ENCODE peak calls at places on chromosomes 4 and X, in seven cellular contexts. Y is stomach; V is sigmoid colon; K is CD4-positive, CD25-positive, alpha-beta regulatory T cell; R is Peyer's patch; Z is thyroid gland; M is hepatocyte. F is an unnamed sample.

GRCh38 chrX:9227276-9227675 is 193.3 kb upstream of the FAM9B start:
- DNase-seq in Z (no peak), K (no peak), M (no peak), Y (no peak), V (no peak), R (no peak), F (no peak)

GRCh38 chr4:112296949-112297483 is at the start of gene ALPK1:
- DNase-seq in V (no peak), Y (no peak), M (peak), R (no peak), K (no peak), Z (no peak), F (peak)

GRCh38 chrX:9997524-9997923 is 30.4 kb downstream of the CLDN34 start:
- DNase-seq in K (peak), Y (no peak), V (no peak), R (no peak), Z (no peak), M (no peak), F (no peak)

GRCh38 chrX:153684447-153685178 is 3.1 kb upstream of the SLC6A8 start:
- DNase-seq in Z (no peak), Y (no peak), K (no peak), M (no peak), V (peak), R (no peak), F (no peak)

GRCh38 chrX:10165580-10166247 is 8.9 kb downstream of the CLCN4 start:
- DNase-seq in M (no peak), Y (peak), K (no peak), R (no peak), V (no peak), Z (no peak), F (no peak)

GRCh38 chr4:151409470-151410313 is 716 bp downstream of the FHIP1A start:
- DNase-seq in Z (peak), V (peak), M (peak), Y (peak), R (no peak), K (peak), F (peak)

GRCh38 chr4:82275431-82276423 is 98.1 kb downstream of the HNRNPD start:
- DNase-seq in K (no peak), R (no peak), M (no peak), Z (no peak), Y (no peak), V (no peak), F (no peak)

GRCh38 chrX:43500240-43500639 is 155.9 kb upstream of the MAOA start:
- DNase-seq in Z (no peak), Y (no peak), K (no peak), R (no peak), V (no peak), M (no peak), F (no peak)

GRCh38 chrX:53055244-53055849 is 6.8 kb downstream of the GPR173 start:
- DNase-seq in V (no peak), K (no peak), Z (no peak), M (no peak), Y (no peak), R (no peak), F (no peak)

GRCh38 chr4:98838977-98839618 is 89.8 kb downstream of the EIF4E start:
- DNase-seq in Y (no peak), Z (peak), R (no peak), M (peak), K (no peak), V (no peak), F (no peak)

GRCh38 chr4:73776363-73776762 is 36.0 kb downstream of the CXCL8 start:
- DNase-seq in M (peak), V (peak), Z (peak), K (no peak), R (no peak), Y (peak), F (no peak)

GRCh38 chr4:183721207-183722081 is 62.4 kb downstream of the TRAPPC11 start:
- DNase-seq in K (peak), R (peak), Y (peak), Z (peak), V (no peak), M (peak), F (no peak)

GRCh38 chr4:185535818-185536729 is 767 bp upstream of the PDLIM3 start:
- DNase-seq in Y (no peak), R (no peak), K (no peak), V (peak), M (no peak), Z (peak), F (no peak)

GRCh38 chr4:117621673-117622072 is 412.6 kb upstream of the NDST3 start:
- DNase-seq in R (no peak), K (no peak), M (no peak), Y (no peak), V (no peak), Z (no peak), F (no peak)

GRCh38 chrX:460823-461640 is 74.3 kb upstream of the PPP2R3B start:
- DNase-seq in M (no peak), Z (no peak), Y (no peak), R (no peak), K (no peak), V (peak), F (no peak)

GRCh38 chr4:186204103-186204559 is 12.8 kb downstream of the CYP4V2 start:
- DNase-seq in R (no peak), V (peak), Z (no peak), M (no peak), K (peak), Y (peak), F (no peak)

GRCh38 chr4:106676173-106676921 is 307.8 kb upstream of the GIMD1 start:
- DNase-seq in Z (no peak), M (no peak), Y (no peak), R (no peak), K (no peak), V (no peak), F (no peak)

GRCh38 chr4:136156947-136157346 is 1375.3 kb downstream of the PCDH18 start:
- DNase-seq in R (no peak), V (no peak), K (no peak), Y (no peak), Z (no peak), M (no peak), F (no peak)

GRCh38 chr4:61201562-61202099 is 1.5 kb downstream of the ADGRL3 start:
- DNase-seq in Y (no peak), M (peak), R (no peak), V (peak), Z (no peak), K (no peak), F (no peak)

GRCh38 chr4:100450449-100450848 is 67.4 kb downstream of the EMCN start:
- DNase-seq in V (no peak), Y (no peak), M (no peak), R (no peak), Z (no peak), K (no peak), F (peak)

GRCh38 chr4:20273793-20274192 is 22.1 kb downstream of the SLIT2 start:
- DNase-seq in Y (no peak), R (no peak), V (no peak), M (no peak), K (no peak), Z (no peak), F (no peak)

GRCh38 chr4:48954314-48954713 is 31.8 kb upstream of the CWH43 start:
- DNase-seq in R (no peak), Z (no peak), M (no peak), Y (no peak), K (no peak), V (no peak), F (no peak)

GRCh38 chrX:76109654-76110053 is 63.2 kb upstream of the PBDC1 start:
- DNase-seq in Z (no peak), Y (no peak), V (no peak), R (no peak), K (no peak), M (no peak), F (no peak)

GRCh38 chr4:42965326-42965725 is 72.8 kb downstream of the GRXCR1 start:
- DNase-seq in R (no peak), Z (peak), M (no peak), Y (no peak), K (no peak), V (no peak), F (no peak)

GRCh38 chr4:38563703-38564490 is 100.1 kb upstream of the KLF3 start:
- DNase-seq in M (no peak), Y (no peak), Z (peak), K (no peak), R (no peak), V (no peak), F (no peak)

GRCh38 chrX:22134681-22135080 is 102.6 kb downstream of the PHEX start:
- DNase-seq in V (no peak), Y (no peak), M (peak), R (no peak), K (no peak), Z (no peak), F (no peak)

GRCh38 chr4:87497141-87497540 is 32.0 kb downstream of the SPARCL1 start:
- DNase-seq in M (no peak), V (no peak), Y (no peak), R (no peak), Z (no peak), K (no peak), F (no peak)

GRCh38 chr4:106095408-106095807 is 200.1 kb downstream of the NPNT start:
- DNase-seq in Z (no peak), V (no peak), K (no peak), Y (no peak), M (no peak), R (no peak), F (no peak)

GRCh38 chrX:10173331-10173900 is 16.6 kb downstream of the CLCN4 start:
- DNase-seq in K (no peak), Y (peak), M (peak), V (peak), Z (peak), R (no peak), F (peak)

GRCh38 chr4:32196950-32197688 is 1477.0 kb downstream of the PCDH7 start:
- DNase-seq in Y (no peak), R (no peak), M (no peak), V (no peak), K (no peak), Z (peak), F (no peak)

GRCh38 chr4:28354874-28355273 is 1494.2 kb downstream of the STIM2 start:
- DNase-seq in R (no peak), V (no peak), Z (no peak), Y (no peak), M (no peak), K (no peak), F (no peak)

GRCh38 chr4:174521800-174522182 is 497 bp downstream of the HPGD start:
- DNase-seq in Z (peak), V (no peak), R (no peak), K (peak), M (peak), Y (peak), F (no peak)

GRCh38 chrX:17634542-17635207 is 102.6 kb upstream of the SCML1 start:
- DNase-seq in R (no peak), Y (peak), K (no peak), Z (no peak), M (no peak), V (no peak), F (no peak)

GRCh38 chrX:30156880-30157560 is 58.3 kb upstream of the MAGEB2 start:
- DNase-seq in K (no peak), V (no peak), Y (no peak), Z (no peak), R (no peak), M (no peak), F (no peak)

GRCh38 chrX:71911023-71911730 is 532 bp downstream of the NHSL2 start:
- DNase-seq in K (peak), Z (peak), V (peak), R (no peak), M (peak), Y (no peak), F (no peak)

GRCh38 chr4:40576651-40577480 is 52.8 kb downstream of the RBM47 start:
- DNase-seq in R (peak), Z (peak), K (no peak), V (peak), Y (peak), M (peak), F (peak)

GRCh38 chr4:108415389-108415788 is 205.0 kb upstream of the RPL34 start:
- DNase-seq in R (no peak), M (no peak), K (no peak), Y (no peak), Z (no peak), V (no peak), F (no peak)

GRCh38 chr4:108416831-108417230 is 203.5 kb upstream of the RPL34 start:
- DNase-seq in Z (no peak), K (no peak), V (no peak), M (no peak), Y (no peak), R (no peak), F (no peak)

GRCh38 chr4:108417923-108418322 is 202.5 kb upstream of the RPL34 start:
- DNase-seq in K (no peak), M (no peak), Z (no peak), R (no peak), Y (no peak), V (no peak), F (no peak)
- H3K27ac ChIP-seq in K (no peak), M (no peak), Z (no peak), R (no peak), Y (no peak), V (no peak), F (no peak)

GRCh38 chr4:110106946-110107325 is 91.5 kb downstream of the ELOVL6 start:
- DNase-seq in M (peak), Z (no peak), K (no peak), R (no peak), V (no peak), Y (no peak), F (no peak)
- H3K27ac ChIP-seq in M (peak), Z (no peak), K (no peak), R (no peak), V (no peak), Y (peak), F (peak)

DNA sequence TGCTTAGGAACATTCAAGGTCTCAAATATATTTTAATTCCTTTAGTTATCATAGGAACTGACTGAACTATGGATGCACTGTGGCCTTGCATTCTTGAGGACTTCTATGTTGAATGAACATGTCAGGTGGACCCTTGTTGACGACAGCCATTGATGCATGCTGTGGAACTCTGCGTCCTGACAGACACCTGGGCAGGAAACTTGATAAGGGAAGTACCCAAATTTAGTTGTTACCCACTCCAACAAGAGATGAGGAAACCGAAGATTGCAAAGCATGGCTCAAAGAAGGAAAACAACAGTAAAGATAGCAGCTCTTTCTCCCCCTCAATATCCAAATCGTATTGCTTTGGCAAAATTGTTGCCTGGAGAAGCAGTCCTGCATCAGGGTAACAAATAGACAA is 540.0 kb upstream of the NR3C2 start:
- DNase-seq in Y (no peak), V (no peak), K (no peak), M (no peak), Z (no peak), R (peak), F (no peak)
- H3K27ac ChIP-seq in Y (no peak), V (no peak), K (no peak), M (no peak), Z (no peak), R (no peak), F (no peak)

GRCh38 chr4:1784789-1785591 is 8.1 kb upstream of the FGFR3 start:
- DNase-seq in Y (no peak), Z (no peak), K (no peak), V (no peak), M (peak), R (no peak), F (no peak)
- H3K27ac ChIP-seq in Y (no peak), Z (no peak), K (no peak), V (no peak), M (no peak), R (no peak), F (no peak)

GRCh38 chr4:113433536-113434246 is 327.8 kb downstream of the CAMK2D start:
- DNase-seq in Z (no peak), K (no peak), R (no peak), Y (no peak), V (no peak), M (no peak), F (no peak)
- H3K27ac ChIP-seq in Z (no peak), K (no peak), R (no peak), Y (no peak), V (peak), M (no peak), F (peak)

DNA sequence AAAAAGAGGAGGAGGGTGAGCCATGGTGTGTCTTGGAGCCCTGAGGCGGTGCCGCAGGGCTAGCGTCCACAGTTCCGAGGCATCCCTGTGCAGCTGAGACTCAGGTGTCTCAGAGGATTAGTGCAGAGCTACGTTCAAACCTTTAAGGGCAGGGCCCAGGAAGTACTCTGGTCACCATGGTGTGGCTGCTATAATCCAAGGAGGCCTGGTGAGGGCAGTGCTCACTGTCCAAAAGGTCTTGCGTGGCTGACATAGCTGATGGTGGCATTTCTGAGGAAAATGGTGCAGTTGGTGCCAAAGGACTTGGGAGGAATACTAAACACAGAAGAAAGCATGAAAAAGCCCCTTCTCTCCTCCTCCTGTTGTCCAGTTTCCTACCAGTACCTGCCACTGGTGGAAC is 146.9 kb downstream of the DCHS2 start:
- DNase-seq in K (no peak), Y (no peak), R (no peak), Z (no peak), M (no peak), V (no peak), F (no peak)
- H3K27ac ChIP-seq in K (no peak), Y (no peak), R (no peak), Z (no peak), M (no peak), V (no peak), F (no peak)

DNA sequence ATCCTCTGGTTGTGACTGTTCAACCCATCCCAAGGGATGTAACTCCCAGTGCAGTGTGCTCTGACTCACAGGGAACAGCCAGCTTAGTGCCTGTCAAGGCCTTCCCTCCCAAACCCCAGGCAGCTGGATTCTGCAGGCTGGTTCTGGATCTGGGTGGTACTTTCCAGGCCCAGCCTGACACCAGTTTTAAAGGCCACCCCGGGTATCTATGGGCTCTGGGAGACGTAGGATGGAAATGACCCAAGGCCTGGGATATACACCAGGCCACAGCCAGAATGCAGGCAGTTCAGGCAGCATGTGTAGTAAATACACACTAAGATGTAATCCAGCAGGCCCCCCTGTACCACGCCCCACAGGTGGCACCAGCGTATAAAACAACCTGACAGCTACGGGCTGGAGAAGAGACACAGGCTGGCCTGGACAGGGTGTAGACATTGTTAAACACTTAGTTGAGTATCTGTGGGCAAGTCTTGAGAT is 64.2 kb downstream of the SPINK2 start:
- DNase-seq in R (peak), K (no peak), V (peak), Y (no peak), Z (peak), M (peak), F (no peak)
- H3K27ac ChIP-seq in R (peak), K (peak), V (peak), Y (peak), Z (peak), M (peak), F (peak)

GRCh38 chr4:2786794-2787229 is 6.1 kb upstream of the SH3BP2 start:
- DNase-seq in K (no peak), M (no peak), V (no peak), Y (no peak), R (no peak), Z (no peak), F (no peak)

GRCh38 chr4:2789351-2789750 is 3.5 kb upstream of the SH3BP2 start:
- DNase-seq in M (no peak), K (no peak), V (peak), Z (no peak), R (no peak), Y (peak), F (no peak)

GRCh38 chr4:2788532-2789103 is 4.3 kb upstream of the SH3BP2 start:
- DNase-seq in V (peak), K (no peak), M (peak), R (no peak), Z (no peak), Y (peak), F (no peak)

GRCh38 chr4:2787230-2788100 is 5.4 kb upstream of the SH3BP2 start:
- DNase-seq in Y (peak), R (peak), K (peak), Z (no peak), M (no peak), V (peak), F (no peak)

DNA sequence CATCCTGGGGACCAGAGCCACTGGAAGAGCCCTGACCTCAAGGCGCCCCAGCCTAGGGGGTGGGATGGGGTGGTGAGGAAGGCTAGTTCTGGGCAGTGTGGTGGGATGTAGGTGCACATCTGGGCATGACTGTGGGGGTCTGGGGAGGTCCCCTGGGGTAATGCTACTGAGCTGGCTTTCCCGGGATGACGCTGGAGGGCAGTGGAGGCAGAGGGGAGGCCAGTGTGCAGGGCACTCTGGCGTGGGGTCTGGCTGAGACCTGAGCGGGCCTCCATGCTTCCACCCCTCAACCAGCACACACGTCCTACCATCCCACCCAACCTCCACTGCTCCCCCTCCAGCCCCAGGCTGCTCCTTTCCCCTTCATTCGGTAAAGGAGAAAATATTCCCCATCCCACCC is 4.8 kb upstream of the SH3BP2 start:
- DNase-seq in Y (no peak), Z (no peak), V (no peak), R (no peak), M (no peak), K (no peak), F (no peak)
- H3K27ac ChIP-seq in Y (peak), Z (peak), V (peak), R (peak), M (no peak), K (peak), F (no peak)

DNA sequence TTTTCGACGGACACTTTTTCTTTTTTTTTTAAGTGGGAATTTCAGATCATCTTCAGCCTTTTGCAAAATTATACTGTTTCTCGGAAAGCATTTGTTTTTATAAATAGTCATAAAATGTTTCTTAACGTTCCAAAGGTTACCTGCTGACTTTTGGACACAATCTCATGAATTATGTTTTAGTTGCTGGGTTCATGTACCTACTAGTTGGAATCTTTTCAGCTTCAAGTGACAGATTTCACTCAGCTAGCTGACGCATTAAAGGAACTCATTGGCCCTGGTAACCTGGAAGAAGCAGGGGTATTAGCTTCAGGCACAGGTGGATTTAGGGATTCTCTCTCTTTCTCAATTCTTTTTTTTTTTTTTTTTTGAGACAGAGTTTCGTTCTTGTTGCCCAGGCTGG is 66.5 kb downstream of the TMEM131L start:
- DNase-seq in M (no peak), K (no peak), Y (no peak), Z (no peak), R (no peak), V (no peak), F (no peak)
- H3K27ac ChIP-seq in M (no peak), K (peak), Y (no peak), Z (no peak), R (no peak), V (no peak), F (no peak)

F was measured in epithelial cell of prostate.